ENCODE peak calls at places on chromosome 9, in five cellular contexts. R, I, G, B and F are unnamed samples.

GRCh38 chr9:91113026-91113425 is 248.7 kb downstream of the AUH start:
- DNase-seq in R (no peak), I (no peak), G (no peak), B (no peak), F (no peak)

GRCh38 chr9:108057421-108058136 is 568.0 kb upstream of the KLF4 start:
- DNase-seq in R (no peak), I (peak; percentile 98), G (peak; percentile 87), B (peak; percentile 63), F (peak; percentile 97)

GRCh38 chr9:21591221-21592062 is 109.3 kb upstream of the IFNE start:
- DNase-seq in R (no peak), I (peak; percentile 95), G (peak; percentile 96), B (peak; percentile 81), F (no peak)

GRCh38 chr9:99852617-99853016 is 30.9 kb downstream of the NR4A3 start:
- DNase-seq in R (peak; percentile 72), I (no peak), G (no peak), B (no peak), F (no peak)

GRCh38 chr9:98974994-98975712 is 31.4 kb downstream of the COL15A1 start:
- DNase-seq in R (peak; percentile 72), I (peak; percentile 66), G (peak; percentile 68), B (peak; percentile 92), F (peak; percentile 83)

GRCh38 chr9:113875917-113876805 is at the start of gene ZNF618:
- DNase-seq in R (peak; percentile 42), I (peak; percentile 29), G (no peak), B (peak; percentile 53), F (peak; percentile 54)

GRCh38 chr9:133282454-133283238 is 7.6 kb upstream of the ABO start:
- DNase-seq in R (no peak), I (no peak), G (no peak), B (peak; percentile 46), F (no peak)

GRCh38 chr9:100626949-100627348 is 49.1 kb downstream of the CAVIN4 start:
- DNase-seq in R (no peak), I (no peak), G (no peak), B (no peak), F (no peak)

DNA sequence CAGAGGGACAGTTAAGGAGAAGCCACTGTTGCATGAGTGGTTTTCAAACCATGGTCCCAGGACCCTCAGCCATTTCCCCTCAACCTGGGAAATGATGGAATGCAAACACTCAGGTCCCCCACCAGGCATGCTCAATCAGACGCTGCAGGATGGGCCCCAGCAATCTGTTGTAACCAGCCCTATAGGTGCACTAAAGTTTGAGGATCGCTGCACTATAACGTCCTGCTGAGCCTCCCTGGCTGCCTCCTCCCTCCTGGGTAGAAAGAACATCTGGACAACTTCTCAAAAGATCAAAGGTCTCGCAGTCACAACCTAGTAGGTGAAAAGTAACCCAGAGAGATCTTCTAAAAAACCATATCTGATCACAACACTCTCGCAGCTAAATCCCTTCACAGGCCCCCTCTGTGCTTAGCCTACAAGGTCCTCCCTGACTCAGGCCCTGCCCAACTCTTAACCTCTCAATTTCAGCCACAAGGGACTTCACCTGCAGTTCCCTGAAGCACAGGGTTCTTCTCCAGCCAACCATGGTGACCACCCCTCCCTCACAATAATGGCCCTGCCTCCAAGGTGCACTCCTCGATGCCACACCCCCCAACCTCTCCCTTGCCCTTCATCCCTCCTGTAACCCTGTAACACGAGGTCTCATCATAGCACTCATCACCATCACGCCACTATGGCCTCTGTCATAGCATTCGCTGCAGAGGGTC is 3.5 kb downstream of the SHB start:
- DNase-seq in R (peak; percentile 61), I (no peak), G (no peak), B (no peak), F (no peak)
- H3K4me3 ChIP-seq in R (no peak overlapping the region), I (peak overlapping the region; percentile 59), G (peak overlapping the region; percentile 87), B (no peak overlapping the region), F (peak overlapping the region; percentile 97)

DNA sequence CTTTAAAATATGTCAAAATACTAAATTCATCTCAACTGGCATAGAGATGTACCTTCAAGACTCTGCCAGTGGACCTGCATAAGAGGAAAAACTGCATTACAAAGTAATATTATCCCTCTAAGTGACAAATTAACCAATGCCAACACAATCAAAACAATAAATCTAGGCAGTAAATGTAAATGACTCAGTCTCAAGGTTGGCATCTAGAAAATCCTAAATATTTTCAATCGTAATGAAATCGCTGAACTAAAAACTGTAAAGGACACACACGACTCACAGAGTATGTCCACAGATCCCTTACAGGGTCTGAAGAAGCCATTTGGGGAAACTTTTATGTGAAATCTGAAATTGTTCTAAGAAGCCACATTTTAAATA is 31.2 kb downstream of the ERMP1 start:
- DNase-seq in R (no peak), I (no peak), G (no peak), B (no peak), F (no peak)
- H3K4me3 ChIP-seq in R (no peak overlapping the region), I (no peak overlapping the region), G (no peak overlapping the region), B (no peak overlapping the region), F (no peak overlapping the region)

GRCh38 chr9:110148384-110148783 is 59.6 kb downstream of the C9orf152 start:
- DNase-seq in R (peak; percentile 92), I (no peak), G (no peak), B (peak; percentile 60), F (no peak)
- H3K4me3 ChIP-seq in R (peak overlapping the region; percentile 71), I (no peak overlapping the region), G (no peak overlapping the region), B (no peak overlapping the region), F (no peak overlapping the region)

DNA sequence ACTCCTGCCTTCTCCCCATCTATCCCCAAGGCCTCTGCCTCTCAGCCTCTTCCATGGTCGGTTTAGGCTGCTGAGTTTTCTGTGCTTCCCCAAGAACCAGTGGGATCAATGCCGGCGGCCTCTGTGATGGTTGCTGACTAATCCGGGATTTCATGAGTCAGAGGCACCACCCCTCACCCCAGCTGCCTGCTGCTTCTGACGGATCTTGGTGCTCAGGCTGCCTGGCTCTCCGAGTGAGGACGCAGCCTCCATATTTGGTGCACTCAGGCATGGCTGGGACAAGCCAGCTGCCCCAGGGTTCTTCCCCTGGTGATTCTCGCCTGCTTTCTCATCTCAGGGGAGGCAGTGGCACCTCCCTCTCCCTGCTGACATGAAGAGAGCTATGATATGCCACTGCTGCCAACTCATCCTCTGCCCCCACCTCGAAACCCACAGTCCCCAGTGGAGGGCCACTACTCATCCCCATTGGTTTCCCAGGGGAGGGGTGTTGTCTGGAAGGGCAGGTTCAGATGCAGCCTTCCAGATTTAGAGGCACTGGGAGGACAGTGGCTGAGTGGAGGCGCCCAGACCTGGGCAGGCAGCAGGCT is 3.3 kb upstream of the MAN1B1 start:
- DNase-seq in R (no peak), I (peak; percentile 97), G (peak; percentile 94), B (peak; percentile 81), F (peak; percentile 94)
- H3K4me3 ChIP-seq in R (no peak overlapping the region), I (no peak overlapping the region), G (no peak overlapping the region), B (no peak overlapping the region), F (no peak overlapping the region)

DNA sequence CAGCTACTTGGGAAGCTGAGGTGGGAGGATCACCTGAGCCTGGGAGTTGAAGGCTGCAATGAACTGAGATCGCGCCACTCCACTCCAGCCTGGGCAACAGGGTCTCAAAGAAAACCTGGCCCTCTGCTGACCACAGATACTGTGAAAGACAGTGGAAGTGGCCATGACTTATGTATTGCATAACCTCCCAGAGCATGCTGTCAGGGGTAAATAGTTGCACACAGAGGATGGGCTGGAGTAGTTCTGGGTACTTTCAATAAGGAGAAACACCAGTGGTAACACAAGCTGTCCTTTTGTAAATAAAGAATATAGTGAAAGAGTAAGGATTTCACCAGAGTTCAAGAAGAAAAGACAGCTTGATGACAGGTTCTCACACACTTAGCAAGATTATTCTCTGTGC is 1.8 kb downstream of the ACER2 start:
- DNase-seq in R (no peak), I (no peak), G (no peak), B (no peak), F (no peak)
- H3K4me3 ChIP-seq in R (no peak overlapping the region), I (no peak overlapping the region), G (no peak overlapping the region), B (no peak overlapping the region), F (no peak overlapping the region)

DNA sequence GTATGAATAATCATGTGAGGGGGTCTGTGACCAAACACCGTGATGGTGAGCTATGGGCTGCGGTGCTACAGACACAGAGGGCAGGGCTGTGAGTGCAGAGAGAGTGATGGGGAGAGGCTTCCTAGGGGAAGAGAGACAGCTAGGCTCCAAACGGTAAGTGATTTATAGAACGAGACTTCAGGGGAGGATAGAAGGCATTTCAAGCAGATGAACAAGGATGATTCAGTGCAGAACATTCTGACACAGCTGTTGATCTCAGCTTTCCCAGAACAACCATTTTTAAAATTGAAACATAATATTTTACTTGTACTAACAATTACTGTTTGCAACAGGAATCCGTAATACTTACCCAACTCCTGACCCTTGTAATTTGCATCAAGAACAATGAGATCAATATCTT is 100.6 kb downstream of the GAS1 start:
- DNase-seq in R (no peak), I (peak; percentile 21), G (no peak), B (no peak), F (no peak)
- H3K4me3 ChIP-seq in R (no peak overlapping the region), I (no peak overlapping the region), G (no peak overlapping the region), B (no peak overlapping the region), F (no peak overlapping the region)

GRCh38 chr9:110029422-110029814 is 178.5 kb downstream of the C9orf152 start:
- DNase-seq in R (no peak), I (peak; percentile 90), G (no peak), B (no peak), F (peak; percentile 15)

GRCh38 chr9:110028281-110029075 is 179.5 kb downstream of the C9orf152 start:
- DNase-seq in R (no peak), I (no peak), G (no peak), B (no peak), F (no peak)

GRCh38 chr9:110025551-110026170 is 182.3 kb downstream of the C9orf152 start:
- DNase-seq in R (no peak), I (no peak), G (no peak), B (no peak), F (no peak)

GRCh38 chr9:110029815-110030480 is 178.0 kb downstream of the C9orf152 start:
- DNase-seq in R (no peak), I (no peak), G (no peak), B (no peak), F (no peak)

DNA sequence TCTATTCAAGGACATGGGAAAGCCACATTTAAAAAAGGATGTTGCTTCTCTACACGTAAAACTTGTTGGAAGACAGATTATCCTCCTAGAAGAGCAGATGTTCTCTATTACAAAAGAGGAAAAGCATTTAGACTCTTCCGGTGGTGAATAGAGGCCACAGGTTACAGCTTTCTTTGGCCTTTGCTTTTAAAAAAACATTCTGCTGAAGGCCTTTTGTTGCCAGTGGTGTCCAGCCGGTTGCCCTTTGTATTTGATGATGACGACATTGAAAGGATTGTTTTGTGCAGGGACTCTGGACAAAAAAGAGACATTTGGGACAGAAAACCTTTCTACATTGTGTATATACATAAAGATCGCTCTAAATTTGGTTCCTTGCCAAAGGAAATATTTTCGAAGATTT is 180.3 kb downstream of the C9orf152 start:
- DNase-seq in R (no peak), I (peak; percentile 82), G (no peak), B (no peak), F (peak; percentile 85)
- H3K4me3 ChIP-seq in R (no peak overlapping the region), I (no peak overlapping the region), G (no peak overlapping the region), B (no peak overlapping the region), F (no peak overlapping the region)

DNA sequence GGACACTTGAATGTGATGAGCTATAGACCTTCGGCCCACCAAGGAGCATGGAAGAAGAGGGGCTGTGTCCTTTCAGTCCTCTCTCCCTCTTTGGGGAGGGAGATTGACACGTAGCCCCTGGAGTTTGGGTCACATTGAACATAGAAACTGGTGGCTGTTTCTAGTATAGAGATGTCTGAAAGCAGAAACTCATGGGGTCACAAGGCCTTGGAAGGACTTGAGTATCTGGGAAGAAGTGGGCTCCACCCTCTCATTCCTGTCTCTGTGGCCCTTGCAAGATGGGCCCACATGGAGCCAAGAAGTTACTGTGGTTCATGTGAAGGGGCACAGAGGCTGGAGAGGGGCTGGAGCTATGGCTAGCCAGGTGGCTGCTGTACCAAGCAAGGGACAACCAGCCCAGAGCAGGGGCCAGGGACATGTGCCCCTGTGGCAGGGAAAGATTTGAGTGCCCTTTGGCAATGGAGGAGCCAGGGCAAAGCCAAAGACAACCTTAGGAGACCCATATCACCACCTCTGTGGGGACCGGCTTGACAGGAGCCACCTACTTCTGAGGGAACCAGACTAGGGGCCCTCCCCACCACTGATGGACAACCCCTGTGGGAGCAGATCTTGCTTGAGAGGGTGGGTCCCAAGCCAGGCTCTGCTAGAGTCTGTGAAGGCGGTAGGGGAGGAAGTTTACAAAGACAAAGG is 12.8 kb upstream of the ANGPTL2 start:
- DNase-seq in R (no peak), I (no peak), G (no peak), B (peak; percentile 24), F (no peak)
- H3K4me3 ChIP-seq in R (no peak overlapping the region), I (no peak overlapping the region), G (no peak overlapping the region), B (no peak overlapping the region), F (no peak overlapping the region)